ENCODE peak calls at places on chromosomes 5 and 9, in nine cellular contexts. K is ovary, Q is lower leg skin, S is Peyer's patch, F is H54, U is sigmoid colon, N is A549, W is stomach, M is uterus. D is an unnamed sample.

GRCh38 chr9:90188656-90189055 is 454.0 kb downstream of the DIRAS2 start:
- DNase-seq in K (no peak), Q (no peak), S (no peak), F (no peak), U (no peak), N (no peak), W (no peak), M (no peak), D (no peak)

GRCh38 chr9:95495988-95496387 is 20.8 kb downstream of the PTCH1 start:
- DNase-seq in K (no peak), Q (no peak), S (no peak), F (no peak), U (no peak), N (no peak), W (no peak), M (no peak), D (no peak)

GRCh38 chr5:176410486-176411180 is 5.7 kb downstream of the CLTB start:
- DNase-seq in K (no peak), Q (peak), S (peak), F (peak), U (no peak), N (no peak), W (no peak), M (no peak), D (no peak)

GRCh38 chr9:128206484-128206883 is 3.3 kb downstream of the DNM1 start:
- DNase-seq in K (no peak), Q (no peak), S (no peak), F (no peak), U (no peak), N (no peak), W (no peak), M (no peak), D (no peak)

GRCh38 chr5:66207800-66208561 is 63.9 kb downstream of the SREK1 start:
- DNase-seq in K (no peak), Q (no peak), S (no peak), F (no peak), U (peak), N (no peak), W (no peak), M (peak), D (no peak)

GRCh38 chr5:96718635-96719077 is 56.5 kb downstream of the CAST start:
- DNase-seq in K (peak), Q (peak), S (peak), F (no peak), U (no peak), N (no peak), W (peak), M (peak), D (no peak)

GRCh38 chr9:87497080-87497603 is 525 bp upstream of the DAPK1 start:
- DNase-seq in K (no peak), Q (no peak), S (no peak), F (peak), U (no peak), N (no peak), W (no peak), M (no peak), D (no peak)

GRCh38 chr9:75054373-75055001 is 26.4 kb upstream of the CARNMT1 start:
- DNase-seq in K (no peak), Q (no peak), S (no peak), F (no peak), U (no peak), N (no peak), W (no peak), M (no peak), D (no peak)

GRCh38 chr5:157463621-157464407 is 3.8 kb downstream of the NIPAL4 start:
- DNase-seq in K (no peak), Q (peak), S (no peak), F (no peak), U (no peak), N (no peak), W (no peak), M (no peak), D (no peak)

GRCh38 chr5:41721521-41721920 is 148.7 kb downstream of the OXCT1 start:
- DNase-seq in K (no peak), Q (no peak), S (no peak), F (no peak), U (no peak), N (no peak), W (no peak), M (no peak), D (no peak)

GRCh38 chr5:52784741-52785140 is 3.0 kb upstream of the ITGA1 start:
- DNase-seq in K (no peak), Q (no peak), S (no peak), F (no peak), U (no peak), N (no peak), W (no peak), M (no peak), D (no peak)

GRCh38 chr5:21806943-21807342 is 1046.2 kb downstream of the CDH12 start:
- DNase-seq in K (no peak), Q (no peak), S (no peak), F (no peak), U (no peak), N (no peak), W (no peak), M (no peak), D (no peak)

GRCh38 chr9:119961774-119962408 is 592.7 kb upstream of the BRINP1 start:
- DNase-seq in K (no peak), Q (no peak), S (peak), F (peak), U (no peak), N (peak), W (peak), M (no peak), D (no peak)

GRCh38 chr5:79795764-79796398 is 106.2 kb downstream of the CMYA5 start:
- DNase-seq in K (peak), Q (no peak), S (no peak), F (peak), U (no peak), N (no peak), W (no peak), M (peak), D (no peak)

GRCh38 chr5:94849821-94850736 is 231.6 kb downstream of the SLF1 start:
- DNase-seq in K (no peak), Q (no peak), S (no peak), F (no peak), U (no peak), N (peak), W (no peak), M (no peak), D (no peak)

GRCh38 chr5:6719417-6719816 is 6.2 kb downstream of the TENT4A start:
- DNase-seq in K (no peak), Q (peak), S (no peak), F (no peak), U (no peak), N (no peak), W (no peak), M (peak), D (no peak)

GRCh38 chr5:158953929-158954534 is 145.7 kb downstream of the EBF1 start:
- DNase-seq in K (no peak), Q (no peak), S (peak), F (no peak), U (no peak), N (no peak), W (no peak), M (no peak), D (peak)

GRCh38 chr5:74185599-74185998 is 454.9 kb downstream of the ENC1 start:
- DNase-seq in K (no peak), Q (no peak), S (no peak), F (no peak), U (no peak), N (no peak), W (no peak), M (no peak), D (no peak)

GRCh38 chr5:158880514-158881001 is 219.2 kb downstream of the EBF1 start:
- DNase-seq in K (no peak), Q (no peak), S (no peak), F (no peak), U (no peak), N (no peak), W (no peak), M (no peak), D (no peak)

GRCh38 chr5:106195679-106196078 is 1475.1 kb downstream of the EFNA5 start:
- DNase-seq in K (no peak), Q (no peak), S (no peak), F (no peak), U (no peak), N (no peak), W (no peak), M (no peak), D (no peak)

GRCh38 chr5:137374110-137374853 is 124.8 kb downstream of the SPOCK1 start:
- DNase-seq in K (no peak), Q (no peak), S (no peak), F (no peak), U (no peak), N (no peak), W (no peak), M (no peak), D (no peak)

DNA sequence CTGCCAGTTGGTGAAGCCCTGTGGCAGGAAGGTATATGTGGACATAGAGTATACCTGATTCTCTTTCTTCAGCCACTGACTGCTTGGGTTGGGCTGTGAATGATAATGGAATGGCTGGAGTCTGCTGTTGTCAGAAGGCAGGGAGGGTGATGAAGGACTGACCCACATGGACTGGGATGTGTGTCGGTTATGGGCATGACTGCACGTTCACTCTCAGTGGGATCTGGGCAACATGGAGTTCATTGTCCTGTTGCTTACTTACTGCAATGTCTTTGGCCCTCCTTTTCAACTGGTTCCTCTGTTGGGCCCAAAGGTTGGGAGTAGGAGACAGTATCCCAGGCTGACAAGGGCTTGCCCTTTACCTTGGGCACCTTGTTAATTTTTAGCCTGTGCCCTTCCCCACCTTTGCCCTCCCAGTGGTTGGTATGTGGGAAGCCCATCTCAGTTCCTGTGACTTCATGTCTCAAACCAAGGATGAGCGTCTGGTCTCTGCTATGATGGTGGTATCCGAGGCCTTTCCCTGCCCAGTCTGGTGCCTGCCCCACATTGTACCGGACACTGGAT is 34.6 kb downstream of the FAXDC2 start:
- DNase-seq in K (no peak), Q (no peak), S (peak), F (no peak), U (no peak), N (no peak), W (no peak), M (no peak), D (no peak)
- TF ChIP-seq POLR2A in K (no peak), Q (no peak), S (no peak), F (no peak), U (no peak), N (no peak), W (no peak), M (no peak), D (no peak)

DNA sequence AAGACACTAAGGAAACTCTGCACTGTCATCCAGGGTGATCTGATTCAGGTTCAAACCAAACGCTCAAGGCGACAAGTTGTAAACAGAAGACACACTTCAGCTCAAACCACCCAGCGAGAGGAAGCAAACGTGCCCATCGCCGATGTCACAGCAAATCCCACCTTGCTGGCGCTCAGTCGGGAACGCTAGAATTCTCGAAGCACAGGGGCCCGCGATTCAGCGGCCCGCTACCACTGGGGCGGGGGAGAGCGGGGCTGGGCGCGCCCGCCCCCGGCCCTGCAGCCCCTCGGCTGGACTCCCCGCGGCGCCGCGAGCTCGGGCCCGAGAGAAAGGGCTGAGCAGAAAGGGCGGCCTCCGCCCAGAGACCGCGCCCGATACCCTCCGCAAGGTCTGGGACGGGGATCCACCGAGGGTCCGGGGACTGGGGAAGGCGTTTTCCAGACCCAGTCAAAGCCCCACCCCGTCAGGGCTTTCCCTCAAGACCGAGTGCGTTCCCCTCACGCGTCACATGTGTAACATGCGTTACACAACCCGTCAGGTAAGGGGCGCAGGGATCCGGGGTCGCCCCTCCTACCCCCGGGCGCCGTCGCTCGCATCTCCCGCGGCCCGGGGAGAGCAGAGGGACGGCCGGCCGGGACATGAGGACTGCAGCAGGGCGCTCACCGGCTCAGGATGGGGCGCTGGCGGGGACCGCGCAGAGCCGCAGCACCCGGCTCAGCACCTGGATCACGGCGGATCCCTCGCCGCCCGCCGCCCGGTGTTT is 461 bp downstream of the AGTPBP1 start:
- DNase-seq in K (peak), Q (peak), S (peak), F (peak), U (peak), N (peak), W (peak), M (peak), D (peak)
- TF ChIP-seq POLR2A in K (no peak), Q (no peak), S (no peak), F (peak), U (no peak), N (no peak), W (no peak), M (no peak), D (no peak)

GRCh38 chr9:115880221-115880620 is 273.4 kb upstream of the PAPPA start:
- DNase-seq in K (no peak), Q (no peak), S (no peak), F (no peak), U (no peak), N (no peak), W (no peak), M (no peak), D (no peak)

GRCh38 chr9:115884846-115885245 is 268.7 kb upstream of the PAPPA start:
- DNase-seq in K (no peak), Q (no peak), S (no peak), F (no peak), U (no peak), N (no peak), W (no peak), M (no peak), D (no peak)

GRCh38 chr9:115879451-115879850 is 274.1 kb upstream of the PAPPA start:
- DNase-seq in K (no peak), Q (no peak), S (no peak), F (no peak), U (no peak), N (no peak), W (no peak), M (no peak), D (no peak)

GRCh38 chr9:115882911-115883310 is 270.7 kb upstream of the PAPPA start:
- DNase-seq in K (no peak), Q (no peak), S (no peak), F (no peak), U (no peak), N (no peak), W (no peak), M (no peak), D (no peak)

DNA sequence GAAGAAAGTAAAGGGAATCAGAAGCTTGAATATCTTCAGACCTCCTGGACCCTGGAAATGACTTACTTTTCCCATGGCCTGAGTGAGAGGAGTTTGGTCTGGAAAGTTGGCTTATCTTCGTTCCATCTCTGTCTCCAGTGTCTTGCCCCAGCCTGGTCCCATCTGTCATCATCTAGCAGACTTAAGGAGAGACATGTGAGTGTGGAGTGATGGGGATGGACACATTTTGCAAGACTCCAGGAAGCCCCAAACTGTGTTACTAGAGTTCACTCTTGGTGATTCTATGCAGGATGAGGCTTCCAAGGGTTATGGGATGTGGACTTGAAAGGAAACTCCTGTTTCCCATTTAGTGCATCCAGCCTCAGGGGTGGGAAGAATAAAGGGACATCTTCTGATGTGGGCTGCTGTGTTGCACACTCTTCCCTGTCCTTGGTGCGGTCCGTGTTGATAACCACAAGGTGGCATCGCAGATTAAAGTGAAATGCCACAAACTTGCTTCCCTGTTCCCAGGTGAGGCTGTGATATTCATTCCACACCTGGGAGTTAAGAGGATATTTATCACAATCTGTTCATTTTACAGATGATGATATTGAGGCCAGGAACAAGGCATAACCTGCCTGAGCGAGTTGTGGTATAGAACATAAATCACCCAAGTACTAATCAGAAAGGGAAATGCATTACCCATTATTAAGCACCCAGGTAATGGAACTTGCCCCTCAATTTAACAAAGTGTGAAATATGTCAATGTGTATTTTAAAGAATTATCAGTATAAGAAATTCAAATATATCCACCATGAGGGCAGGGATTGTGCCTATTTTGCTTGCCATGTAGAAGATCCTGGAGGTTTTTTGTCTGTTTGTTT is 269.9 kb upstream of the PAPPA start:
- DNase-seq in K (no peak), Q (no peak), S (no peak), F (peak), U (no peak), N (peak), W (peak), M (peak), D (no peak)
- TF ChIP-seq POLR2A in K (no peak), Q (no peak), S (no peak), F (no peak), U (no peak), N (no peak), W (no peak), M (no peak), D (no peak)

GRCh38 chr5:10647640-10648039 is 83.8 kb downstream of the ANKRD33B start:
- DNase-seq in K (no peak), Q (peak), S (peak), F (no peak), U (no peak), N (no peak), W (peak), M (no peak), D (no peak)

GRCh38 chr5:10645671-10646070 is 81.8 kb downstream of the ANKRD33B start:
- DNase-seq in K (no peak), Q (no peak), S (no peak), F (no peak), U (no peak), N (no peak), W (peak), M (no peak), D (no peak)

GRCh38 chr5:10652151-10652550 is 88.3 kb downstream of the ANKRD33B start:
- DNase-seq in K (no peak), Q (peak), S (peak), F (no peak), U (peak), N (no peak), W (peak), M (no peak), D (no peak)

GRCh38 chr5:10649518-10650410 is 85.9 kb downstream of the ANKRD33B start:
- DNase-seq in K (no peak), Q (peak), S (peak), F (no peak), U (peak), N (no peak), W (peak), M (no peak), D (no peak)

DNA sequence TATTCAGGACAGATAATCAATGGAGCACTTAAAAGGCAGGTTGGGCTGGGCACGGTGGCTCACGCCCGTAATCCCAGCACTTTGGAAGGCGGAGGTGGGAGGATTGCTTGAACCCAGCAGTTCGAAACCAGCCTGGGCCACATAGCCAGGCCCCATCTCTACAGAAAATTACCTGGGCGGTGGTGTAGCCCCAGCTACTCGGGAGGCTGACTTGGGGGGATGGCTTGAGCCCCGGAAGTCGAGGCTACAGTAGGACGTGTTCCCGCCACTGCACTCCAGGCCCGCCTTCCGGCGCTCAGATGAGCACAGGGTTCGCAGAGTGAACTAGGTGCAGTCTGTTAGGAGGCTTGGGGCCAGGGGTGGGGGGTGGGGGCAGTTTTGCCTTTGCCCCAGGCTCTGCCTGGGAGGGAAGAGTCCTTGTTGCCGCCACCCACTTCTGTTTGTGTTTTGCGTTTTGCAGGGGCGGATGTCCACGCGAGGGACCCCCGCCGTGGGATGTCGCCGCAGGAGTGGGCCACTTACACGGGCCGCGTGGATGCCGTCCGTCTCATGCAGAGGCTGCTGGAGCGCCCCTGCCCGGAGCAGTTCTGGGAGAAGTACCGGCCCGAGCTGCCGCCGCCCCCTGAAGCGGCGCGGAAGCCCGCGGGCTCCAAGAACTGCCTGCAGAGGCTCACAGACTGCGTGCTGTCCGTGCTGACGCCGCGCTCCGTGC is 85.1 kb downstream of the ANKRD33B start:
- DNase-seq in K (no peak), Q (peak), S (peak), F (no peak), U (peak), N (no peak), W (peak), M (no peak), D (no peak)
- TF ChIP-seq POLR2A in K (no peak), Q (no peak), S (no peak), F (no peak), U (no peak), N (no peak), W (no peak), M (no peak), D (no peak)

DNA sequence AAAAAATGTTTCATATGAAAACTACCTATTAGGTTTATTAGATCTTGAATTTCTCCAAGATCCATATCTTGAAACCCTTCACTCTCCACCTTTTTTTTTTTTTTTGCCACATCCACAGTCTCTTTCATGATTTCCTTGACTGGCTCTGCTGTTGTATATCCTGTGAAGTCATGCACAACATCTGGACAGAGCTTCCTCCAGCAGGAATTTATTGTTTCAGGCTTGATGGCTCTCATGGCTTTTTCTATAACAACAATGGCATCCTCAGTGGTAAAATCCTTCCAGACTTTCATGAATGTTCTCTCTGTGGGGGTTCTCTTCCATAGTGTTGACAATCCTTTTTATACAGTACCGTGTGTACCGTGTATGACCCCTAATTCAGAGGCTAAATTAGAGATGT is 24.0 kb downstream of the RANBP17 start:
- DNase-seq in K (no peak), Q (no peak), S (no peak), F (no peak), U (no peak), N (no peak), W (no peak), M (no peak), D (no peak)
- TF ChIP-seq POLR2A in K (no peak), Q (no peak), S (no peak), F (no peak), U (no peak), N (no peak), W (no peak), M (no peak), D (no peak)

D was measured in GM12892.